ENCODE peak calls at places on chromosomes 4 and X, in seven cellular contexts. Y is sciatic nerve; X is ecto neural progenitor cell; W is NCI-H2081; E is K562; I is iris pigment epithelial cell; D is activated CD8-positive, alpha-beta memory T cell treated with anti-CD3 and anti-CD28 coated beads, Interleukin-2, amount 50 U/mL, for 4 hours. P is an unnamed sample.

GRCh38 chr4:91958651-91959050 is 345.1 kb upstream of the GRID2 start:
- DNase-seq in Y (no peak), X (no peak), W (peak; percentile 3), E (no peak), I (no peak), D (no peak), P (no peak)

GRCh38 chr4:137960371-137961050 is 281.6 kb downstream of the SLC7A11 start:
- DNase-seq in Y (no peak), X (no peak), W (no peak), E (no peak), I (peak; percentile 86), D (no peak), P (no peak)

GRCh38 chr4:84366932-84367331 is 132.2 kb downstream of the NKX6-1 start:
- DNase-seq in Y (no peak), X (no peak), W (no peak), E (no peak), I (no peak), D (no peak), P (no peak)

GRCh38 chr4:2253160-2254084 is 8.5 kb downstream of the MXD4 start:
- DNase-seq in Y (peak; percentile 53), X (no peak), W (no peak), E (no peak), I (no peak), D (peak; percentile 12), P (peak; percentile 15)

GRCh38 chrX:114058988-114059418 is 524.9 kb upstream of the HTR2C start:
- DNase-seq in Y (no peak), X (no peak), W (no peak), E (peak; percentile 79), I (no peak), D (no peak), P (no peak)

GRCh38 chr4:180052629-180053028 is 2190.6 kb upstream of the TENM3 start:
- DNase-seq in Y (no peak), X (no peak), W (no peak), E (no peak), I (no peak), D (no peak), P (no peak)

GRCh38 chr4:103144926-103145325 is 45.3 kb upstream of the BDH2 start:
- DNase-seq in Y (no peak), X (no peak), W (no peak), E (no peak), I (no peak), D (no peak), P (no peak)

GRCh38 chr4:159047478-159048165 is 55.3 kb upstream of the RAPGEF2 start:
- DNase-seq in Y (no peak), X (no peak), W (no peak), E (peak; percentile 64), I (peak; percentile 93), D (no peak), P (no peak)

GRCh38 chr4:95066011-95066410 is 308.3 kb downstream of the BMPR1B start:
- DNase-seq in Y (no peak), X (no peak), W (no peak), E (no peak), I (peak; percentile 10), D (no peak), P (no peak)

GRCh38 chrX:17869580-17869979 is 8.5 kb upstream of the RAI2 start:
- DNase-seq in Y (no peak), X (no peak), W (no peak), E (no peak), I (no peak), D (no peak), P (no peak)

GRCh38 chrX:54435121-54435520 is 5.1 kb upstream of the TSR2 start:
- DNase-seq in Y (no peak), X (no peak), W (no peak), E (no peak), I (no peak), D (no peak), P (no peak)

GRCh38 chr4:102139132-102139573 is 206.1 kb downstream of the SLC39A8 start:
- DNase-seq in Y (no peak), X (no peak), W (peak; percentile 20), E (no peak), I (peak; percentile 39), D (no peak), P (no peak)

GRCh38 chrX:122184791-122185190 is 999.3 kb upstream of the GRIA3 start:
- DNase-seq in Y (no peak), X (no peak), W (no peak), E (no peak), I (no peak), D (no peak), P (no peak)

GRCh38 chr4:155025762-155026457 is 182.5 kb upstream of the NPY2R start:
- DNase-seq in Y (no peak), X (peak; percentile 77), W (no peak), E (peak; percentile 44), I (peak; percentile 27), D (no peak), P (peak; percentile 63)

GRCh38 chrX:12901486-12901885 is 4.9 kb upstream of the TLR8 start:
- DNase-seq in Y (peak; percentile 83), X (peak; percentile 60), W (peak; percentile 51), E (peak; percentile 66), I (peak; percentile 53), D (peak; percentile 70), P (peak; percentile 73)

GRCh38 chrX:40573763-40574162 is 7.0 kb upstream of the ATP6AP2 start:
- DNase-seq in Y (no peak), X (no peak), W (no peak), E (peak; percentile 69), I (peak; percentile 28), D (no peak), P (no peak)

GRCh38 chrX:125621588-125621927 is 301.9 kb downstream of the TEX13C start:
- DNase-seq in Y (no peak), X (no peak), W (no peak), E (no peak), I (no peak), D (no peak), P (no peak)

GRCh38 chr4:17717301-17717700 is 64.1 kb downstream of the FAM184B start:
- DNase-seq in Y (no peak), X (peak; percentile 29), W (no peak), E (no peak), I (no peak), D (no peak), P (no peak)

GRCh38 chr4:17490575-17491059 is 21.3 kb downstream of the QDPR start:
- DNase-seq in Y (no peak), X (no peak), W (peak; percentile 13), E (no peak), I (no peak), D (no peak), P (peak; percentile 72)

GRCh38 chr4:5870701-5871100 is 22.2 kb downstream of the CRMP1 start:
- DNase-seq in Y (no peak), X (no peak), W (no peak), E (no peak), I (no peak), D (no peak), P (no peak)

GRCh38 chrX:39301041-39301440 is 499.8 kb downstream of the MID1IP1 start:
- DNase-seq in Y (no peak), X (peak; percentile 6), W (peak; percentile 48), E (no peak), I (no peak), D (no peak), P (no peak)

GRCh38 chr4:84870398-84871163 is 95.9 kb downstream of the WDFY3 start:
- DNase-seq in Y (no peak), X (no peak), W (no peak), E (peak; percentile 15), I (peak; percentile 89), D (no peak), P (no peak)

GRCh38 chr4:6909970-6910339 is 329 bp downstream of the TBC1D14 start:
- DNase-seq in Y (no peak), X (no peak), W (no peak), E (peak; percentile 54), I (no peak), D (peak; percentile 50), P (no peak)

GRCh38 chr4:176894498-176894897 is 101.8 kb upstream of the VEGFC start:
- DNase-seq in Y (no peak), X (no peak), W (no peak), E (no peak), I (no peak), D (no peak), P (no peak)

GRCh38 chr4:85734446-85734845 is 259.5 kb downstream of the ARHGAP24 start:
- DNase-seq in Y (no peak), X (no peak), W (no peak), E (no peak), I (no peak), D (no peak), P (no peak)

GRCh38 chr4:158667651-158668198 is 4.0 kb downstream of the C4orf46 start:
- DNase-seq in Y (no peak), X (no peak), W (no peak), E (peak; percentile 52), I (peak; percentile 52), D (no peak), P (no peak)

GRCh38 chrX:3175659-3176438 is 134.6 kb downstream of the ARSF start:
- DNase-seq in Y (no peak), X (no peak), W (no peak), E (peak; percentile 1), I (peak; percentile 67), D (no peak), P (no peak)

GRCh38 chrX:120358687-120359086 is 3.2 kb upstream of the ATP1B4 start:
- DNase-seq in Y (no peak), X (no peak), W (no peak), E (no peak), I (peak; percentile 13), D (peak; percentile 25), P (no peak)

GRCh38 chr4:98491862-98492554 is 166.4 kb downstream of the TSPAN5 start:
- DNase-seq in Y (no peak), X (no peak), W (no peak), E (no peak), I (peak; percentile 75), D (no peak), P (no peak)

GRCh38 chr4:147633643-147634042 is 16.4 kb downstream of the TMEM184C start:
- DNase-seq in Y (no peak), X (no peak), W (no peak), E (no peak), I (no peak), D (no peak), P (no peak)

GRCh38 chrX:135327299-135327698 is 18.0 kb downstream of the ETDC start:
- DNase-seq in Y (no peak), X (no peak), W (no peak), E (no peak), I (peak; percentile 87), D (no peak), P (no peak)

GRCh38 chr4:66872696-66873095 is 672.6 kb downstream of the CENPC start:
- DNase-seq in Y (no peak), X (no peak), W (no peak), E (no peak), I (no peak), D (no peak), P (no peak)

GRCh38 chr4:95155759-95156451 is 392.9 kb downstream of the UNC5C start:
- DNase-seq in Y (no peak), X (no peak), W (no peak), E (peak; percentile 43), I (peak; percentile 66), D (no peak), P (no peak)

GRCh38 chr4:184728858-184729257 is 5.0 kb downstream of the CENPU start:
- DNase-seq in Y (no peak), X (no peak), W (no peak), E (no peak), I (peak; percentile 66), D (no peak), P (no peak)

P was measured in stomach.